ENCODE peak calls at places on chromosomes 13 and 19, in ten cellular contexts. One of them, this sample, is unnamed.

GRCh38 chr13:74256969-74257368 is 122.8 kb upstream of the KLF12 start:
- DNase-seq in ascending aorta: no peak
- DNase-seq in B cell: no peak
- DNase-seq in glutamatergic neuron: no peak
- DNase-seq in stimulated activated CD4-positive, alpha-beta T cell treated with anti-CD3 and anti-CD28 coated beads, Interleukin-2, amount 100 ng/mL, for 48 hours: no peak
- DNase-seq in LNCaP clone FGC: no peak
- DNase-seq in NCI-H748 treated with DMSO at 0.1 percent for 48 hours: no peak
- DNase-seq in stimulated activated CD8-positive, alpha-beta memory T cell treated with anti-CD3 and anti-CD28 coated beads, Interleukin-12 subunit alpha, Interleukin-12 subunit beta, amount 100 ng/mL, for 1 hour: no peak
- DNase-seq in GM04504: no peak
- DNase-seq in AG09309: no peak
- DNase-seq in this sample: no peak

GRCh38 chr13:91181892-91182291 is 165.6 kb upstream of the MIR17HG start:
- DNase-seq in ascending aorta: no peak
- DNase-seq in B cell: no peak
- DNase-seq in glutamatergic neuron: no peak
- DNase-seq in stimulated activated CD4-positive, alpha-beta T cell treated with anti-CD3 and anti-CD28 coated beads, Interleukin-2, amount 100 ng/mL, for 48 hours: no peak
- DNase-seq in LNCaP clone FGC: no peak
- DNase-seq in NCI-H748 treated with DMSO at 0.1 percent for 48 hours: no peak
- DNase-seq in stimulated activated CD8-positive, alpha-beta memory T cell treated with anti-CD3 and anti-CD28 coated beads, Interleukin-12 subunit alpha, Interleukin-12 subunit beta, amount 100 ng/mL, for 1 hour: no peak
- DNase-seq in GM04504: no peak
- DNase-seq in AG09309: no peak
- DNase-seq in this sample: no peak

GRCh38 chr13:111480976-111481375 is 160.5 kb downstream of the TEX29 start:
- DNase-seq in ascending aorta: no peak
- DNase-seq in B cell: no peak
- DNase-seq in glutamatergic neuron: no peak
- DNase-seq in stimulated activated CD4-positive, alpha-beta T cell treated with anti-CD3 and anti-CD28 coated beads, Interleukin-2, amount 100 ng/mL, for 48 hours: no peak
- DNase-seq in LNCaP clone FGC: no peak
- DNase-seq in NCI-H748 treated with DMSO at 0.1 percent for 48 hours: peak; percentile 92
- DNase-seq in stimulated activated CD8-positive, alpha-beta memory T cell treated with anti-CD3 and anti-CD28 coated beads, Interleukin-12 subunit alpha, Interleukin-12 subunit beta, amount 100 ng/mL, for 1 hour: no peak
- DNase-seq in GM04504: no peak
- DNase-seq in AG09309: no peak
- DNase-seq in this sample: peak; percentile 94

GRCh38 chr13:99653526-99653925 is 152.3 kb downstream of the TM9SF2 start:
- DNase-seq in ascending aorta: no peak
- DNase-seq in B cell: no peak
- DNase-seq in glutamatergic neuron: no peak
- DNase-seq in stimulated activated CD4-positive, alpha-beta T cell treated with anti-CD3 and anti-CD28 coated beads, Interleukin-2, amount 100 ng/mL, for 48 hours: no peak
- DNase-seq in LNCaP clone FGC: no peak
- DNase-seq in NCI-H748 treated with DMSO at 0.1 percent for 48 hours: no peak
- DNase-seq in stimulated activated CD8-positive, alpha-beta memory T cell treated with anti-CD3 and anti-CD28 coated beads, Interleukin-12 subunit alpha, Interleukin-12 subunit beta, amount 100 ng/mL, for 1 hour: no peak
- DNase-seq in GM04504: no peak
- DNase-seq in AG09309: no peak
- DNase-seq in this sample: no peak

GRCh38 chr19:3162418-3163229 is 15.9 kb upstream of the S1PR4 start:
- DNase-seq in ascending aorta: no peak
- DNase-seq in B cell: no peak
- DNase-seq in glutamatergic neuron: no peak
- DNase-seq in stimulated activated CD4-positive, alpha-beta T cell treated with anti-CD3 and anti-CD28 coated beads, Interleukin-2, amount 100 ng/mL, for 48 hours: no peak
- DNase-seq in LNCaP clone FGC: no peak
- DNase-seq in NCI-H748 treated with DMSO at 0.1 percent for 48 hours: no peak
- DNase-seq in stimulated activated CD8-positive, alpha-beta memory T cell treated with anti-CD3 and anti-CD28 coated beads, Interleukin-12 subunit alpha, Interleukin-12 subunit beta, amount 100 ng/mL, for 1 hour: no peak
- DNase-seq in GM04504: no peak
- DNase-seq in AG09309: no peak
- DNase-seq in this sample: no peak

GRCh38 chr13:70568571-70568970 is 460.3 kb upstream of the KLHL1 start:
- DNase-seq in ascending aorta: no peak
- DNase-seq in B cell: no peak
- DNase-seq in glutamatergic neuron: no peak
- DNase-seq in stimulated activated CD4-positive, alpha-beta T cell treated with anti-CD3 and anti-CD28 coated beads, Interleukin-2, amount 100 ng/mL, for 48 hours: no peak
- DNase-seq in LNCaP clone FGC: peak; percentile 27
- DNase-seq in NCI-H748 treated with DMSO at 0.1 percent for 48 hours: peak; percentile 34
- DNase-seq in stimulated activated CD8-positive, alpha-beta memory T cell treated with anti-CD3 and anti-CD28 coated beads, Interleukin-12 subunit alpha, Interleukin-12 subunit beta, amount 100 ng/mL, for 1 hour: no peak
- DNase-seq in GM04504: peak; percentile 3
- DNase-seq in AG09309: no peak
- DNase-seq in this sample: no peak

GRCh38 chr19:12995596-12996541 is 594 bp downstream of the NFIX start:
- DNase-seq in ascending aorta: peak; percentile 72
- DNase-seq in B cell: peak; percentile 85
- DNase-seq in glutamatergic neuron: no peak
- DNase-seq in stimulated activated CD4-positive, alpha-beta T cell treated with anti-CD3 and anti-CD28 coated beads, Interleukin-2, amount 100 ng/mL, for 48 hours: no peak
- DNase-seq in LNCaP clone FGC: no peak
- DNase-seq in NCI-H748 treated with DMSO at 0.1 percent for 48 hours: no peak
- DNase-seq in stimulated activated CD8-positive, alpha-beta memory T cell treated with anti-CD3 and anti-CD28 coated beads, Interleukin-12 subunit alpha, Interleukin-12 subunit beta, amount 100 ng/mL, for 1 hour: no peak
- DNase-seq in GM04504: no peak
- DNase-seq in AG09309: no peak
- DNase-seq in this sample: no peak

GRCh38 chr19:46953955-46954501 is 65.6 kb upstream of the NPAS1 start:
- DNase-seq in ascending aorta: no peak
- DNase-seq in B cell: no peak
- DNase-seq in glutamatergic neuron: no peak
- DNase-seq in stimulated activated CD4-positive, alpha-beta T cell treated with anti-CD3 and anti-CD28 coated beads, Interleukin-2, amount 100 ng/mL, for 48 hours: no peak
- DNase-seq in LNCaP clone FGC: no peak
- DNase-seq in NCI-H748 treated with DMSO at 0.1 percent for 48 hours: no peak
- DNase-seq in stimulated activated CD8-positive, alpha-beta memory T cell treated with anti-CD3 and anti-CD28 coated beads, Interleukin-12 subunit alpha, Interleukin-12 subunit beta, amount 100 ng/mL, for 1 hour: no peak
- DNase-seq in GM04504: no peak
- DNase-seq in AG09309: no peak
- DNase-seq in this sample: no peak

GRCh38 chr13:41588899-41589298 is 131.5 kb downstream of the RGCC start:
- DNase-seq in ascending aorta: no peak
- DNase-seq in B cell: no peak
- DNase-seq in glutamatergic neuron: no peak
- DNase-seq in stimulated activated CD4-positive, alpha-beta T cell treated with anti-CD3 and anti-CD28 coated beads, Interleukin-2, amount 100 ng/mL, for 48 hours: peak; percentile 26
- DNase-seq in LNCaP clone FGC: no peak
- DNase-seq in NCI-H748 treated with DMSO at 0.1 percent for 48 hours: no peak
- DNase-seq in stimulated activated CD8-positive, alpha-beta memory T cell treated with anti-CD3 and anti-CD28 coated beads, Interleukin-12 subunit alpha, Interleukin-12 subunit beta, amount 100 ng/mL, for 1 hour: no peak
- DNase-seq in GM04504: peak; percentile 79
- DNase-seq in AG09309: peak; percentile 80
- DNase-seq in this sample: no peak

GRCh38 chr13:26508885-26509284 is 48.6 kb upstream of the WASF3 start:
- DNase-seq in ascending aorta: peak; percentile 81
- DNase-seq in B cell: no peak
- DNase-seq in glutamatergic neuron: no peak
- DNase-seq in stimulated activated CD4-positive, alpha-beta T cell treated with anti-CD3 and anti-CD28 coated beads, Interleukin-2, amount 100 ng/mL, for 48 hours: no peak
- DNase-seq in LNCaP clone FGC: no peak
- DNase-seq in NCI-H748 treated with DMSO at 0.1 percent for 48 hours: no peak
- DNase-seq in stimulated activated CD8-positive, alpha-beta memory T cell treated with anti-CD3 and anti-CD28 coated beads, Interleukin-12 subunit alpha, Interleukin-12 subunit beta, amount 100 ng/mL, for 1 hour: no peak
- DNase-seq in GM04504: peak; percentile 88
- DNase-seq in AG09309: peak; percentile 77
- DNase-seq in this sample: no peak

GRCh38 chr13:44816701-44817684 is 172.3 kb downstream of the NUFIP1 start:
- DNase-seq in ascending aorta: no peak
- DNase-seq in B cell: no peak
- DNase-seq in glutamatergic neuron: no peak
- DNase-seq in stimulated activated CD4-positive, alpha-beta T cell treated with anti-CD3 and anti-CD28 coated beads, Interleukin-2, amount 100 ng/mL, for 48 hours: no peak
- DNase-seq in LNCaP clone FGC: no peak
- DNase-seq in NCI-H748 treated with DMSO at 0.1 percent for 48 hours: no peak
- DNase-seq in stimulated activated CD8-positive, alpha-beta memory T cell treated with anti-CD3 and anti-CD28 coated beads, Interleukin-12 subunit alpha, Interleukin-12 subunit beta, amount 100 ng/mL, for 1 hour: no peak
- DNase-seq in GM04504: no peak
- DNase-seq in AG09309: no peak
- DNase-seq in this sample: no peak

GRCh38 chr13:80338781-80339577 is 1.9 kb downstream of the SPRY2 start:
- DNase-seq in ascending aorta: peak; percentile 90
- DNase-seq in B cell: peak; percentile 41
- DNase-seq in glutamatergic neuron: peak; percentile 65
- DNase-seq in stimulated activated CD4-positive, alpha-beta T cell treated with anti-CD3 and anti-CD28 coated beads, Interleukin-2, amount 100 ng/mL, for 48 hours: no peak
- DNase-seq in LNCaP clone FGC: no peak
- DNase-seq in NCI-H748 treated with DMSO at 0.1 percent for 48 hours: peak; percentile 60
- DNase-seq in stimulated activated CD8-positive, alpha-beta memory T cell treated with anti-CD3 and anti-CD28 coated beads, Interleukin-12 subunit alpha, Interleukin-12 subunit beta, amount 100 ng/mL, for 1 hour: no peak
- DNase-seq in GM04504: peak; percentile 73
- DNase-seq in AG09309: peak; percentile 67
- DNase-seq in this sample: peak; percentile 31

GRCh38 chr19:2032296-2032941 is 16.9 kb upstream of the BTBD2 start:
- DNase-seq in ascending aorta: peak; percentile 99
- DNase-seq in B cell: peak; percentile 65
- DNase-seq in glutamatergic neuron: peak; percentile 16
- DNase-seq in stimulated activated CD4-positive, alpha-beta T cell treated with anti-CD3 and anti-CD28 coated beads, Interleukin-2, amount 100 ng/mL, for 48 hours: peak; percentile 37
- DNase-seq in LNCaP clone FGC: peak; percentile 90
- DNase-seq in NCI-H748 treated with DMSO at 0.1 percent for 48 hours: no peak
- DNase-seq in stimulated activated CD8-positive, alpha-beta memory T cell treated with anti-CD3 and anti-CD28 coated beads, Interleukin-12 subunit alpha, Interleukin-12 subunit beta, amount 100 ng/mL, for 1 hour: no peak
- DNase-seq in GM04504: peak; percentile 71
- DNase-seq in AG09309: no peak
- DNase-seq in this sample: peak; percentile 75

GRCh38 chr13:50732712-50733111 is 110.8 kb downstream of the DLEU7 start:
- DNase-seq in ascending aorta: no peak
- DNase-seq in B cell: no peak
- DNase-seq in glutamatergic neuron: no peak
- DNase-seq in stimulated activated CD4-positive, alpha-beta T cell treated with anti-CD3 and anti-CD28 coated beads, Interleukin-2, amount 100 ng/mL, for 48 hours: no peak
- DNase-seq in LNCaP clone FGC: no peak
- DNase-seq in NCI-H748 treated with DMSO at 0.1 percent for 48 hours: no peak
- DNase-seq in stimulated activated CD8-positive, alpha-beta memory T cell treated with anti-CD3 and anti-CD28 coated beads, Interleukin-12 subunit alpha, Interleukin-12 subunit beta, amount 100 ng/mL, for 1 hour: no peak
- DNase-seq in GM04504: peak; percentile 73
- DNase-seq in AG09309: peak; percentile 77
- DNase-seq in this sample: no peak

GRCh38 chr19:48393559-48394330 is at the start of gene GRIN2D:
- DNase-seq in ascending aorta: no peak
- DNase-seq in B cell: peak; percentile 59
- DNase-seq in glutamatergic neuron: peak; percentile 87
- DNase-seq in stimulated activated CD4-positive, alpha-beta T cell treated with anti-CD3 and anti-CD28 coated beads, Interleukin-2, amount 100 ng/mL, for 48 hours: no peak
- DNase-seq in LNCaP clone FGC: no peak
- DNase-seq in NCI-H748 treated with DMSO at 0.1 percent for 48 hours: peak; percentile 65
- DNase-seq in stimulated activated CD8-positive, alpha-beta memory T cell treated with anti-CD3 and anti-CD28 coated beads, Interleukin-12 subunit alpha, Interleukin-12 subunit beta, amount 100 ng/mL, for 1 hour: no peak
- DNase-seq in GM04504: no peak
- DNase-seq in AG09309: no peak
- DNase-seq in this sample: no peak

GRCh38 chr13:113258655-113259054 is 38.4 kb upstream of the LAMP1 start:
- DNase-seq in ascending aorta: no peak
- DNase-seq in B cell: no peak
- DNase-seq in glutamatergic neuron: no peak
- DNase-seq in stimulated activated CD4-positive, alpha-beta T cell treated with anti-CD3 and anti-CD28 coated beads, Interleukin-2, amount 100 ng/mL, for 48 hours: no peak
- DNase-seq in LNCaP clone FGC: no peak
- DNase-seq in NCI-H748 treated with DMSO at 0.1 percent for 48 hours: no peak
- DNase-seq in stimulated activated CD8-positive, alpha-beta memory T cell treated with anti-CD3 and anti-CD28 coated beads, Interleukin-12 subunit alpha, Interleukin-12 subunit beta, amount 100 ng/mL, for 1 hour: no peak
- DNase-seq in GM04504: no peak
- DNase-seq in AG09309: no peak
- DNase-seq in this sample: no peak

GRCh38 chr19:37983153-37983552 is 76.1 kb downstream of the SIPA1L3 start:
- DNase-seq in ascending aorta: no peak
- DNase-seq in B cell: no peak
- DNase-seq in glutamatergic neuron: no peak
- DNase-seq in stimulated activated CD4-positive, alpha-beta T cell treated with anti-CD3 and anti-CD28 coated beads, Interleukin-2, amount 100 ng/mL, for 48 hours: no peak
- DNase-seq in LNCaP clone FGC: no peak
- DNase-seq in NCI-H748 treated with DMSO at 0.1 percent for 48 hours: no peak
- DNase-seq in stimulated activated CD8-positive, alpha-beta memory T cell treated with anti-CD3 and anti-CD28 coated beads, Interleukin-12 subunit alpha, Interleukin-12 subunit beta, amount 100 ng/mL, for 1 hour: no peak
- DNase-seq in GM04504: no peak
- DNase-seq in AG09309: no peak
- DNase-seq in this sample: no peak

GRCh38 chr19:2087621-2088100 is 8.5 kb downstream of the MOB3A start:
- DNase-seq in ascending aorta: no peak
- DNase-seq in B cell: peak; percentile 68
- DNase-seq in glutamatergic neuron: no peak
- DNase-seq in stimulated activated CD4-positive, alpha-beta T cell treated with anti-CD3 and anti-CD28 coated beads, Interleukin-2, amount 100 ng/mL, for 48 hours: no peak
- DNase-seq in LNCaP clone FGC: no peak
- DNase-seq in NCI-H748 treated with DMSO at 0.1 percent for 48 hours: no peak
- DNase-seq in stimulated activated CD8-positive, alpha-beta memory T cell treated with anti-CD3 and anti-CD28 coated beads, Interleukin-12 subunit alpha, Interleukin-12 subunit beta, amount 100 ng/mL, for 1 hour: no peak
- DNase-seq in GM04504: no peak
- DNase-seq in AG09309: no peak
- DNase-seq in this sample: no peak

GRCh38 chr13:106095406-106095805 is 440.1 kb downstream of the EFNB2 start:
- DNase-seq in ascending aorta: no peak
- DNase-seq in B cell: no peak
- DNase-seq in glutamatergic neuron: no peak
- DNase-seq in stimulated activated CD4-positive, alpha-beta T cell treated with anti-CD3 and anti-CD28 coated beads, Interleukin-2, amount 100 ng/mL, for 48 hours: no peak
- DNase-seq in LNCaP clone FGC: no peak
- DNase-seq in NCI-H748 treated with DMSO at 0.1 percent for 48 hours: no peak
- DNase-seq in stimulated activated CD8-positive, alpha-beta memory T cell treated with anti-CD3 and anti-CD28 coated beads, Interleukin-12 subunit alpha, Interleukin-12 subunit beta, amount 100 ng/mL, for 1 hour: no peak
- DNase-seq in GM04504: no peak
- DNase-seq in AG09309: no peak
- DNase-seq in this sample: no peak

GRCh38 chr13:21911916-21912315 is 241.0 kb downstream of the FGF9 start:
- DNase-seq in ascending aorta: no peak
- DNase-seq in B cell: no peak
- DNase-seq in glutamatergic neuron: no peak
- DNase-seq in stimulated activated CD4-positive, alpha-beta T cell treated with anti-CD3 and anti-CD28 coated beads, Interleukin-2, amount 100 ng/mL, for 48 hours: no peak
- DNase-seq in LNCaP clone FGC: no peak
- DNase-seq in NCI-H748 treated with DMSO at 0.1 percent for 48 hours: no peak
- DNase-seq in stimulated activated CD8-positive, alpha-beta memory T cell treated with anti-CD3 and anti-CD28 coated beads, Interleukin-12 subunit alpha, Interleukin-12 subunit beta, amount 100 ng/mL, for 1 hour: no peak
- DNase-seq in GM04504: no peak
- DNase-seq in AG09309: no peak
- DNase-seq in this sample: no peak

GRCh38 chr13:98939552-98940306 is 38.1 kb downstream of the DOCK9 start:
- DNase-seq in ascending aorta: no peak
- DNase-seq in B cell: no peak
- DNase-seq in glutamatergic neuron: no peak
- DNase-seq in stimulated activated CD4-positive, alpha-beta T cell treated with anti-CD3 and anti-CD28 coated beads, Interleukin-2, amount 100 ng/mL, for 48 hours: no peak
- DNase-seq in LNCaP clone FGC: no peak
- DNase-seq in NCI-H748 treated with DMSO at 0.1 percent for 48 hours: no peak
- DNase-seq in stimulated activated CD8-positive, alpha-beta memory T cell treated with anti-CD3 and anti-CD28 coated beads, Interleukin-12 subunit alpha, Interleukin-12 subunit beta, amount 100 ng/mL, for 1 hour: no peak
- DNase-seq in GM04504: no peak
- DNase-seq in AG09309: no peak
- DNase-seq in this sample: no peak

GRCh38 chr19:17755977-17756670 is 4.8 kb downstream of the FCHO1 start:
- DNase-seq in ascending aorta: no peak
- DNase-seq in B cell: peak; percentile 67
- DNase-seq in glutamatergic neuron: peak; percentile 89
- DNase-seq in stimulated activated CD4-positive, alpha-beta T cell treated with anti-CD3 and anti-CD28 coated beads, Interleukin-2, amount 100 ng/mL, for 48 hours: no peak
- DNase-seq in LNCaP clone FGC: no peak
- DNase-seq in NCI-H748 treated with DMSO at 0.1 percent for 48 hours: no peak
- DNase-seq in stimulated activated CD8-positive, alpha-beta memory T cell treated with anti-CD3 and anti-CD28 coated beads, Interleukin-12 subunit alpha, Interleukin-12 subunit beta, amount 100 ng/mL, for 1 hour: no peak
- DNase-seq in GM04504: no peak
- DNase-seq in AG09309: no peak
- DNase-seq in this sample: peak; percentile 40

GRCh38 chr13:106796280-106797047 is 228.5 kb upstream of the ARGLU1 start:
- DNase-seq in ascending aorta: no peak
- DNase-seq in B cell: no peak
- DNase-seq in glutamatergic neuron: no peak
- DNase-seq in stimulated activated CD4-positive, alpha-beta T cell treated with anti-CD3 and anti-CD28 coated beads, Interleukin-2, amount 100 ng/mL, for 48 hours: no peak
- DNase-seq in LNCaP clone FGC: no peak
- DNase-seq in NCI-H748 treated with DMSO at 0.1 percent for 48 hours: peak; percentile 76
- DNase-seq in stimulated activated CD8-positive, alpha-beta memory T cell treated with anti-CD3 and anti-CD28 coated beads, Interleukin-12 subunit alpha, Interleukin-12 subunit beta, amount 100 ng/mL, for 1 hour: no peak
- DNase-seq in GM04504: no peak
- DNase-seq in AG09309: no peak
- DNase-seq in this sample: peak; percentile 54

GRCh38 chr19:18435848-18436631 is 1.9 kb downstream of the ISYNA1 start:
- DNase-seq in ascending aorta: no peak
- DNase-seq in B cell: no peak
- DNase-seq in glutamatergic neuron: peak; percentile 22
- DNase-seq in stimulated activated CD4-positive, alpha-beta T cell treated with anti-CD3 and anti-CD28 coated beads, Interleukin-2, amount 100 ng/mL, for 48 hours: no peak
- DNase-seq in LNCaP clone FGC: no peak
- DNase-seq in NCI-H748 treated with DMSO at 0.1 percent for 48 hours: no peak
- DNase-seq in stimulated activated CD8-positive, alpha-beta memory T cell treated with anti-CD3 and anti-CD28 coated beads, Interleukin-12 subunit alpha, Interleukin-12 subunit beta, amount 100 ng/mL, for 1 hour: no peak
- DNase-seq in GM04504: no peak
- DNase-seq in AG09309: no peak
- DNase-seq in this sample: no peak

GRCh38 chr13:51955841-51956603 is 55.2 kb downstream of the ATP7B start:
- DNase-seq in ascending aorta: no peak
- DNase-seq in B cell: no peak
- DNase-seq in glutamatergic neuron: no peak
- DNase-seq in stimulated activated CD4-positive, alpha-beta T cell treated with anti-CD3 and anti-CD28 coated beads, Interleukin-2, amount 100 ng/mL, for 48 hours: no peak
- DNase-seq in LNCaP clone FGC: no peak
- DNase-seq in NCI-H748 treated with DMSO at 0.1 percent for 48 hours: no peak
- DNase-seq in stimulated activated CD8-positive, alpha-beta memory T cell treated with anti-CD3 and anti-CD28 coated beads, Interleukin-12 subunit alpha, Interleukin-12 subunit beta, amount 100 ng/mL, for 1 hour: no peak
- DNase-seq in GM04504: no peak
- DNase-seq in AG09309: no peak
- DNase-seq in this sample: no peak

GRCh38 chr13:40644838-40645620 is 21.4 kb downstream of the FOXO1 start:
- DNase-seq in ascending aorta: no peak
- DNase-seq in B cell: no peak
- DNase-seq in glutamatergic neuron: no peak
- DNase-seq in stimulated activated CD4-positive, alpha-beta T cell treated with anti-CD3 and anti-CD28 coated beads, Interleukin-2, amount 100 ng/mL, for 48 hours: no peak
- DNase-seq in LNCaP clone FGC: no peak
- DNase-seq in NCI-H748 treated with DMSO at 0.1 percent for 48 hours: no peak
- DNase-seq in stimulated activated CD8-positive, alpha-beta memory T cell treated with anti-CD3 and anti-CD28 coated beads, Interleukin-12 subunit alpha, Interleukin-12 subunit beta, amount 100 ng/mL, for 1 hour: no peak
- DNase-seq in GM04504: no peak
- DNase-seq in AG09309: no peak
- DNase-seq in this sample: no peak

GRCh38 chr13:107767119-107767518 is 448.2 kb downstream of the LIG4 start:
- DNase-seq in ascending aorta: no peak
- DNase-seq in B cell: no peak
- DNase-seq in glutamatergic neuron: no peak
- DNase-seq in stimulated activated CD4-positive, alpha-beta T cell treated with anti-CD3 and anti-CD28 coated beads, Interleukin-2, amount 100 ng/mL, for 48 hours: no peak
- DNase-seq in LNCaP clone FGC: no peak
- DNase-seq in NCI-H748 treated with DMSO at 0.1 percent for 48 hours: peak; percentile 72
- DNase-seq in stimulated activated CD8-positive, alpha-beta memory T cell treated with anti-CD3 and anti-CD28 coated beads, Interleukin-12 subunit alpha, Interleukin-12 subunit beta, amount 100 ng/mL, for 1 hour: no peak
- DNase-seq in GM04504: no peak
- DNase-seq in AG09309: no peak
- DNase-seq in this sample: peak; percentile 54

GRCh38 chr19:17841810-17842662 is 5.7 kb downstream of the JAK3 start:
- DNase-seq in ascending aorta: no peak
- DNase-seq in B cell: peak; percentile 71
- DNase-seq in glutamatergic neuron: peak; percentile 96
- DNase-seq in stimulated activated CD4-positive, alpha-beta T cell treated with anti-CD3 and anti-CD28 coated beads, Interleukin-2, amount 100 ng/mL, for 48 hours: peak; percentile 80
- DNase-seq in LNCaP clone FGC: no peak
- DNase-seq in NCI-H748 treated with DMSO at 0.1 percent for 48 hours: peak; percentile 62
- DNase-seq in stimulated activated CD8-positive, alpha-beta memory T cell treated with anti-CD3 and anti-CD28 coated beads, Interleukin-12 subunit alpha, Interleukin-12 subunit beta, amount 100 ng/mL, for 1 hour: no peak
- DNase-seq in GM04504: no peak
- DNase-seq in AG09309: no peak
- DNase-seq in this sample: peak; percentile 91

This sample was measured in DMS153.